ENCODE peak calls at places on chromosomes 1 and 21, in nine cellular contexts. S is A549, D is IMR-90, L is breast epithelium, A is upper lobe of left lung, M is uterus, R is suprapubic skin, F is vagina, B is adrenal gland. T is an unnamed sample.

GRCh38 chr1:94757931-94758330 is 62.2 kb upstream of the SLC44A3 start:
- DNase-seq in M (peak), F (no peak), L (peak), B (peak), S (no peak), R (peak), D (no peak), A (no peak), T (no peak)

GRCh38 chr1:18599096-18599495 is 31.6 kb upstream of the PAX7 start:
- DNase-seq in B (no peak), R (no peak), L (no peak), D (no peak), S (no peak), A (no peak), M (peak), F (no peak), T (no peak)

GRCh38 chr1:229694053-229694693 is 68.1 kb downstream of the URB2 start:
- DNase-seq in F (no peak), M (peak), A (peak), S (no peak), L (peak), R (peak), B (peak), D (peak), T (peak)

GRCh38 chr1:219699870-219700269 is 87.0 kb upstream of the ZC3H11B start:
- DNase-seq in L (no peak), D (peak), R (no peak), B (no peak), A (no peak), M (no peak), S (no peak), F (no peak), T (no peak)

GRCh38 chr1:12546771-12547585 is 71.0 kb downstream of the DHRS3 start:
- DNase-seq in F (no peak), D (no peak), B (no peak), R (peak), L (no peak), M (peak), A (no peak), S (no peak), T (peak)

GRCh38 chr1:203692565-203693470 is 66.2 kb downstream of the ATP2B4 start:
- DNase-seq in D (peak), S (peak), L (peak), M (peak), F (no peak), A (peak), B (peak), R (peak), T (peak)

GRCh38 chr1:41589395-41589794 is 104.9 kb upstream of the EDN2 start:
- DNase-seq in R (no peak), D (no peak), F (peak), B (no peak), L (no peak), A (no peak), S (no peak), M (no peak), T (no peak)

GRCh38 chr1:116299248-116299647 is 73.8 kb upstream of the ATP1A1 start:
- DNase-seq in R (no peak), F (no peak), D (no peak), B (no peak), A (no peak), M (no peak), S (no peak), L (no peak), T (no peak)

GRCh38 chr1:150507912-150508864 is at the start of gene ECM1:
- DNase-seq in F (no peak), L (no peak), D (peak), M (peak), A (peak), B (peak), R (peak), S (peak), T (peak)

GRCh38 chr1:91609571-91609970 is 108.9 kb downstream of the CDC7 start:
- DNase-seq in D (peak), M (no peak), A (no peak), F (no peak), B (no peak), L (no peak), R (no peak), S (peak), T (peak)

GRCh38 chr1:59261537-59261936 is 35.4 kb upstream of the FGGY start:
- DNase-seq in D (no peak), M (no peak), F (no peak), L (no peak), S (no peak), R (no peak), A (no peak), B (no peak), T (peak)

GRCh38 chr1:37034301-37035013 is at the start of gene GRIK3:
- DNase-seq in F (no peak), M (no peak), R (no peak), S (no peak), A (no peak), B (no peak), L (no peak), D (no peak), T (no peak)

GRCh38 chr1:43853161-43853921 is 80.3 kb upstream of the ARTN start:
- DNase-seq in S (no peak), L (no peak), B (no peak), F (no peak), D (peak), M (no peak), R (no peak), A (peak), T (no peak)

GRCh38 chr1:244450597-244451538 is 841 bp downstream of the ADSS2 start:
- DNase-seq in F (no peak), S (peak), D (peak), A (peak), B (peak), M (peak), R (peak), L (peak), T (no peak)

GRCh38 chr1:156487862-156488261 is 12.7 kb downstream of the MEF2D start:
- DNase-seq in B (no peak), M (no peak), S (no peak), A (no peak), L (no peak), F (no peak), R (no peak), D (no peak), T (peak)

GRCh38 chr1:92960395-92961130 is 699 bp downstream of the DIPK1A start:
- DNase-seq in L (peak), F (no peak), M (peak), D (peak), A (peak), R (no peak), S (peak), B (peak), T (peak)

GRCh38 chr1:230459463-230459862 is 33.3 kb upstream of the PGBD5 start:
- DNase-seq in R (no peak), F (no peak), B (peak), S (no peak), A (no peak), M (no peak), L (no peak), D (peak), T (no peak)

GRCh38 chr1:87074001-87074795 is 159.8 kb downstream of the HS2ST1 start:
- DNase-seq in M (no peak), F (no peak), S (no peak), B (no peak), D (no peak), L (no peak), R (no peak), A (no peak), T (no peak)

GRCh38 chr1:224183591-224184312 is 712 bp downstream of the DEGS1 start:
- DNase-seq in L (peak), F (no peak), B (peak), D (peak), R (no peak), M (peak), A (peak), S (peak), T (peak)

GRCh38 chr21:33734326-33734725 is 92.0 kb downstream of the ITSN1 start:
- DNase-seq in R (no peak), A (no peak), F (no peak), D (peak), B (no peak), M (no peak), L (no peak), S (no peak), T (no peak)

GRCh38 chr1:42674682-42675081 is 7.5 kb upstream of the YBX1 start:
- DNase-seq in S (no peak), M (no peak), F (no peak), L (no peak), R (no peak), B (no peak), D (no peak), A (no peak), T (no peak)

GRCh38 chr1:242824435-242824834 is 299.9 kb upstream of the PLD5 start:
- DNase-seq in S (no peak), M (no peak), L (no peak), D (no peak), A (no peak), F (no peak), B (no peak), R (no peak), T (no peak)

GRCh38 chr1:195939844-195940243 is 668.4 kb downstream of the KCNT2 start:
- DNase-seq in M (no peak), S (no peak), L (no peak), A (no peak), B (no peak), D (no peak), F (no peak), R (no peak), T (no peak)

GRCh38 chr1:177770096-177770495 is 199.8 kb downstream of the SEC16B start:
- DNase-seq in R (no peak), D (no peak), B (no peak), S (no peak), A (no peak), L (no peak), M (no peak), F (no peak), T (no peak)

DNA sequence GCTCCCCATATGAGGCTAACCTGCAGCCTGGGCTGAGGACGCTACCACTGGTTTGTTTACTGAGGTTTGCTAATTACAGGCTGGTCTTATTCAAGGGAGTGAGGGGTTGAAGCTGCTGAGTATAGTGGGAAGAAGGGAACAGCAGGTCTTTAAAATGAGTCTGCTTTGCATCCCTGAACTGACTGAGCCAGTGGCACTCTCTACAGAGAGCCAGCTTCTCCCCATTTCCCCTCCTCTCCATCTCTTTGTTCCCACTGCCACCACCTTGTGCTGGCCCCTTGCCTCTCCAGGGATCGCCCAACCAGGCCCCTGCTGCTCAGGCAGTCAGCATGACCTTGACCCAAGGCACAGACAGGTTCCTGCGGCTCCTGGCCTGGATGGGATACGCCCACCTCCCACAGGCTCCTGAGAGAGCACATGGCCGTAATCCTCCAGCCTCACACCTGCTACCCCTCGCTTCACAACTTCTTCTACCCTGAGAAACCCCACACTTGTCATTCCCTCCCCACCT is 45.0 kb downstream of the IER5 start:
- DNase-seq in R (no peak), L (no peak), D (no peak), S (no peak), F (no peak), A (no peak), B (no peak), M (no peak), T (peak)
- H3K4me3 ChIP-seq in R (no peak), L (no peak), D (no peak), S (no peak), F (no peak), A (no peak), B (no peak), M (no peak), T (no peak)

DNA sequence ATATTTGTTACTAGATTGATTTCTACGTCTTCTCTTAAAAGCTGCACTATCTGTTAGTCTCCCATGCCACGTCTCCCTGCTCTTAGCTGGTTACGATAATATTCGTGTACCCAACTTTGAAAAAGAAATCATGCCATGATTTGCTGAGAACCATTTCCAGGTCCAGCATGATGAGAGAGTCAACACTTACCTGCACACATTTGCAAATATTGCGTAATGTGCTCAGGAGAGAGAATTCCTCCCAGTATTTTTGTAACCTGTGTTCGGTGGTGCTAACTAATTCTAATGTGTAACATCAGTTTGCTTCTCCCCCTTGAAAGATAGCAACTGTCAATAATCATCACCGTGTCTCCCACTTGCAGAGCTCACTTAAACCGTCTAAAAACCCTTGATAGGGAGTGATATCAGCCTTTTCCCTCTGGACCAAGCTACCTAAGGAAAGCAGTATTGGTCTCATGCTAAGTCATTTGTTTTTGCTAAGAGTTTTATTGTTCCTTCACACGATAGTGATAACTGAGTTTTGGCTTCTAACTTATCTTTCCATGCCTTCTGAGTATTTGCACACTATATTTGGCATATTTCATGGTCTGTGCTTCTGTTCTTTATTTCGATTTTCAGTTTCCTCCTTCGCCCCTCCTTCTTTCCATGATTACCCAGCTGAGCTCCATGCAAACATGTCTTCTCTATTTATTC is 61.1 kb upstream of the IRF2BP2 start:
- DNase-seq in S (no peak), L (no peak), B (no peak), R (no peak), A (no peak), F (no peak), D (no peak), M (no peak), T (no peak)
- TF ChIP-seq POLR2A in S (no peak), L (no peak), B (no peak), R (no peak), A (no peak), F (no peak), D (no peak), M (no peak), T (no peak)

GRCh38 chr1:23634840-23635642 is 56.6 kb upstream of the RPL11 start:
- DNase-seq in R (no peak), D (peak), S (peak), B (peak), L (peak), M (peak), A (peak), F (no peak), T (no peak)
- H3K4me3 ChIP-seq in R (peak), D (peak), S (peak), B (peak), L (peak), M (peak), A (peak), F (peak), T (peak)

GRCh38 chr1:33256701-33257387 is 552 bp downstream of the ZNF362 start:
- DNase-seq in R (no peak), S (peak), B (peak), A (peak), L (peak), D (peak), M (peak), F (no peak), T (peak)
- TF ChIP-seq POLR2A in R (no peak), S (peak), B (no peak), A (no peak), L (peak), D (no peak), M (no peak), F (no peak), T (peak)

GRCh38 chr1:207316622-207317510 is 4.6 kb upstream of the CD55 start:
- DNase-seq in A (peak), F (no peak), D (peak), S (no peak), L (peak), M (no peak), B (peak), R (no peak), T (peak)
- H3K4me3 ChIP-seq in A (no peak), F (no peak), D (no peak), S (no peak), L (peak), M (no peak), B (no peak), R (no peak), T (no peak)

GRCh38 chr1:153727463-153728304 is at the start of gene INTS3:
- DNase-seq in B (peak), D (peak), R (peak), M (peak), S (peak), L (peak), F (peak), A (peak), T (peak)
- TF ChIP-seq POLR2A in B (peak), D (peak), R (peak), M (peak), S (peak), L (peak), F (no peak), A (peak), T (peak)

GRCh38 chr1:248825573-248825908 is 174 bp downstream of the SH3BP5L start:
- DNase-seq in L (no peak), R (no peak), B (no peak), F (no peak), S (no peak), M (no peak), D (no peak), A (no peak), T (no peak)
- H3K4me3 ChIP-seq in L (peak), R (peak), B (peak), F (peak), S (peak), M (peak), D (peak), A (peak), T (peak)

DNA sequence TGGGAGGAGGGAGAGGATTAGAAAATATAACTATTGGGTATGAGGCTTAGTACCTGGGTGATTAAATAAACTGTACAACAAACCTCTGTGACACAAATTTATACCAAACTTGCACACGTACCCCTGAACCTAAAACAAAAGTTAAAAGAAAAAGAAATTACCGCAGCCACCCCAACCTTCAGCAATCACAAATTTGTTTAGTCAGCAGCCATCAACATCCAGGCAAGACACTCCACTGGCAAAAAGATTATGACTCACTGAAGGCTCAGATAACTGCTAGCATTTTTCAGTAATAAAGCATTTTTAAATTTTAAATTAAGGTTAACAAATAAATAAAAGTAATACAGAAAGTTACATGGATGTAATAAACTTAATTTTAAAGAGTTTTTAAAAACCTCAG is 14.4 kb upstream of the DEPDC1 start:
- DNase-seq in A (no peak), R (no peak), D (no peak), S (no peak), F (no peak), B (no peak), L (no peak), M (no peak), T (no peak)
- TF ChIP-seq POLR2A in A (no peak), R (no peak), D (no peak), S (no peak), F (no peak), B (no peak), L (no peak), M (no peak), T (no peak)

GRCh38 chr1:209205039-209205438 is 378.5 kb upstream of the CAMK1G start:
- DNase-seq in A (no peak), R (no peak), B (no peak), M (no peak), D (no peak), L (no peak), F (no peak), S (no peak), T (no peak)

GRCh38 chr1:209207126-209207700 is 376.3 kb upstream of the CAMK1G start:
- DNase-seq in D (no peak), R (no peak), F (no peak), B (no peak), L (no peak), A (no peak), S (no peak), M (no peak), T (no peak)

GRCh38 chr1:209208648-209209047 is 374.9 kb upstream of the CAMK1G start:
- DNase-seq in L (no peak), B (no peak), M (no peak), R (no peak), S (no peak), A (no peak), F (no peak), D (no peak), T (no peak)

GRCh38 chr1:209202826-209203439 is 380.6 kb upstream of the CAMK1G start:
- DNase-seq in R (no peak), S (peak), D (peak), M (no peak), B (no peak), F (no peak), A (no peak), L (no peak), T (no peak)

GRCh38 chr1:209207701-209208286 is 375.7 kb upstream of the CAMK1G start:
- DNase-seq in A (peak), B (peak), F (no peak), D (peak), S (peak), R (no peak), M (peak), L (peak), T (no peak)
- H3K4me3 ChIP-seq in A (no peak), B (peak), F (peak), D (no peak), S (peak), R (peak), M (peak), L (peak), T (peak)